ENCODE peak calls at places on chromosomes 1 and 21, in six cellular contexts. E is iPS-NIHi11; C is T-helper 22 cell; Z is activated CD4-positive, alpha-beta T cell treated with anti-CD3 and anti-CD28 coated beads for 24 hours; Q is stomach; S is B cell. M is an unnamed sample.

GRCh38 chr1:192793983-192794767 is 14.7 kb upstream of the RGS2 start:
- DNase-seq in E (no peak), S (no peak), Q (no peak), Z (no peak), C (no peak), M (no peak)

GRCh38 chr1:202599669-202600431 is 110.4 kb downstream of the SYT2 start:
- DNase-seq in S (peak; percentile 44), Z (no peak), E (peak; percentile 90), C (no peak), Q (peak; percentile 37), M (no peak)

GRCh38 chr1:214587165-214587564 is 15.8 kb upstream of the CENPF start:
- DNase-seq in S (no peak), Z (no peak), C (no peak), E (no peak), Q (no peak), M (no peak)

GRCh38 chr1:9668080-9668479 is 16.5 kb downstream of the PIK3CD start:
- DNase-seq in E (no peak), Z (no peak), S (no peak), C (no peak), Q (no peak), M (no peak)

GRCh38 chr1:9908846-9909221 is 1.2 kb downstream of the CTNNBIP1 start:
- DNase-seq in S (no peak), E (no peak), C (no peak), Z (no peak), Q (no peak), M (no peak)

GRCh38 chr1:9960705-9961562 is 17.7 kb downstream of the NMNAT1 start:
- DNase-seq in S (peak; percentile 74), Q (no peak), Z (no peak), E (peak; percentile 78), C (no peak), M (no peak)

GRCh38 chr1:169681094-169681493 is 30.3 kb downstream of the SELL start:
- DNase-seq in S (no peak), Z (no peak), C (no peak), Q (no peak), E (no peak), M (no peak)

GRCh38 chr1:97999320-97999719 is 78.5 kb upstream of the DPYD start:
- DNase-seq in E (no peak), Q (no peak), Z (no peak), S (no peak), C (no peak), M (no peak)

GRCh38 chr1:25738507-25738906 is 61.5 kb upstream of the SELENON start:
- DNase-seq in E (no peak), C (no peak), Z (no peak), S (no peak), Q (no peak), M (no peak)

GRCh38 chr1:192552619-192553225 is 22.9 kb upstream of the RGS1 start:
- DNase-seq in C (no peak), Q (no peak), Z (no peak), S (no peak), E (no peak), M (no peak)

GRCh38 chr1:168499094-168500049 is 44.4 kb downstream of the XCL2 start:
- DNase-seq in C (no peak), Q (no peak), S (no peak), Z (no peak), E (no peak), M (no peak)

GRCh38 chr21:45791562-45792418 is 148.3 kb downstream of the PCBP3 start:
- DNase-seq in E (no peak), C (no peak), S (no peak), Z (no peak), Q (no peak), M (no peak)

GRCh38 chr1:26692793-26693490 is 2.9 kb upstream of the ARID1A start:
- DNase-seq in E (peak; percentile 84), Q (peak; percentile 94), C (peak; percentile 86), S (peak; percentile 88), Z (peak; percentile 76), M (peak; percentile 77)

GRCh38 chr1:47710075-47711071 is 272.5 kb downstream of the FOXD2 start:
- DNase-seq in S (peak; percentile 70), Q (peak; percentile 83), C (peak; percentile 19), E (peak; percentile 98), Z (peak; percentile 56), M (peak; percentile 70)

GRCh38 chr1:1597275-1597930 is 2.5 kb downstream of the FNDC10 start:
- DNase-seq in S (peak; percentile 46), Q (no peak), C (no peak), Z (no peak), E (peak; percentile 77), M (no peak)

GRCh38 chr1:160097196-160097910 is 1.1 kb downstream of the IGSF8 start:
- DNase-seq in Q (no peak), S (no peak), C (no peak), Z (no peak), E (no peak), M (no peak)

GRCh38 chr21:31382060-31382459 is 38.0 kb upstream of the TIAM1 start:
- DNase-seq in C (no peak), E (no peak), S (no peak), Q (no peak), Z (no peak), M (no peak)

GRCh38 chr1:36807262-36807661 is 227.1 kb downstream of the GRIK3 start:
- DNase-seq in S (no peak), Q (no peak), Z (no peak), E (no peak), C (no peak), M (no peak)

GRCh38 chr1:53619088-53619810 is 119.7 kb downstream of the GLIS1 start:
- DNase-seq in E (no peak), C (no peak), Z (no peak), S (no peak), Q (peak; percentile 15), M (no peak)

GRCh38 chr1:69441496-69441895 is 126.2 kb upstream of the LRRC7 start:
- DNase-seq in E (no peak), Q (no peak), S (no peak), C (no peak), Z (no peak), M (no peak)

GRCh38 chr1:227937531-227938145 is 10.1 kb downstream of the WNT9A start:
- DNase-seq in Z (no peak), S (no peak), E (no peak), C (no peak), Q (no peak), M (no peak)

GRCh38 chr1:154835531-154836285 is 34.4 kb downstream of the KCNN3 start:
- DNase-seq in E (no peak), Z (no peak), S (no peak), C (no peak), Q (no peak), M (no peak)

GRCh38 chr1:116417678-116418077 is 44.6 kb downstream of the ATP1A1 start:
- DNase-seq in Z (no peak), S (no peak), Q (no peak), E (no peak), C (no peak), M (no peak)

GRCh38 chr1:16617778-16618580 is 4.6 kb upstream of the NBPF1 start:
- DNase-seq in C (no peak), S (no peak), Q (peak; percentile 24), Z (no peak), E (no peak), M (no peak)

GRCh38 chr1:41919764-41920397 is 1.2 kb upstream of the HIVEP3 start:
- DNase-seq in C (peak; percentile 64), Q (peak; percentile 40), S (peak; percentile 39), E (peak; percentile 59), Z (peak; percentile 65), M (peak; percentile 63)

GRCh38 chr1:192907545-192908243 is 98.9 kb downstream of the RGS2 start:
- DNase-seq in S (no peak), E (no peak), Q (no peak), Z (no peak), C (no peak), M (no peak)

GRCh38 chr1:162215902-162216301 is 146.4 kb downstream of the NOS1AP start:
- DNase-seq in S (no peak), E (peak; percentile 73), Q (no peak), Z (no peak), C (no peak), M (no peak)

GRCh38 chr1:240970253-240970652 is 358.3 kb upstream of the GREM2 start:
- DNase-seq in Z (no peak), S (no peak), Q (no peak), C (no peak), E (no peak), M (no peak)

GRCh38 chr1:165508291-165508690 is 35.5 kb upstream of the LRRC52 start:
- DNase-seq in Q (no peak), S (no peak), C (no peak), Z (no peak), E (no peak), M (no peak)

GRCh38 chr1:172764378-172764777 is 105.5 kb downstream of the FASLG start:
- DNase-seq in Q (peak; percentile 27), Z (no peak), C (no peak), S (peak; percentile 56), E (no peak), M (no peak)

GRCh38 chr1:157403203-157403602 is 149.1 kb downstream of the FCRL5 start:
- DNase-seq in S (peak; percentile 24), Q (no peak), E (peak; percentile 67), C (no peak), Z (no peak), M (no peak)